ENCODE peak calls at places on chromosome 7, in nine cellular contexts. One of them, this sample, is unnamed.

GRCh38 chr7:27128034-27128433 is 2.5 kb downstream of the HOXA4 start:
- DNase-seq in SK-N-SH: no peak
- DNase-seq in endothelial cell of umbilical vein: no peak
- DNase-seq in H1: no peak
- DNase-seq in HCT116: no peak
- DNase-seq in K562: no peak
- DNase-seq in HepG2: no peak
- DNase-seq in A549: no peak
- DNase-seq in GM12878: no peak
- DNase-seq in this sample: no peak

GRCh38 chr7:43954524-43955228 is 28.4 kb downstream of the UBE2D4 start:
- DNase-seq in A549: peak
- DNase-seq in SK-N-SH: peak
- DNase-seq in HCT116: peak
- DNase-seq in H1: peak
- DNase-seq in HepG2: peak
- DNase-seq in GM12878: peak
- DNase-seq in K562: peak
- DNase-seq in endothelial cell of umbilical vein: peak
- DNase-seq in this sample: peak

GRCh38 chr7:154873722-154874121 is 129.2 kb downstream of the PAXIP1 start:
- DNase-seq in endothelial cell of umbilical vein: no peak
- DNase-seq in SK-N-SH: no peak
- DNase-seq in H1: no peak
- DNase-seq in HCT116: no peak
- DNase-seq in K562: no peak
- DNase-seq in A549: no peak
- DNase-seq in GM12878: no peak
- DNase-seq in HepG2: no peak
- DNase-seq in this sample: no peak

GRCh38 chr7:5226921-5227785 is 37.1 kb downstream of the WIPI2 start:
- DNase-seq in SK-N-SH: no peak
- DNase-seq in HCT116: no peak
- DNase-seq in A549: no peak
- DNase-seq in HepG2: no peak
- DNase-seq in GM12878: no peak
- DNase-seq in K562: no peak
- DNase-seq in endothelial cell of umbilical vein: no peak
- DNase-seq in H1: no peak
- DNase-seq in this sample: no peak

GRCh38 chr7:130332259-130333053 is 12.2 kb upstream of the CPA5 start:
- DNase-seq in A549: no peak
- DNase-seq in GM12878: no peak
- DNase-seq in K562: no peak
- DNase-seq in endothelial cell of umbilical vein: no peak
- DNase-seq in SK-N-SH: no peak
- DNase-seq in HCT116: no peak
- DNase-seq in HepG2: no peak
- DNase-seq in H1: no peak
- DNase-seq in this sample: no peak

GRCh38 chr7:151107882-151108281 is 21.6 kb downstream of the AGAP3 start:
- DNase-seq in GM12878: no peak
- DNase-seq in H1: no peak
- DNase-seq in HCT116: no peak
- DNase-seq in K562: no peak
- DNase-seq in SK-N-SH: no peak
- DNase-seq in endothelial cell of umbilical vein: no peak
- DNase-seq in HepG2: no peak
- DNase-seq in A549: no peak
- DNase-seq in this sample: no peak

GRCh38 chr7:87199700-87200450 is 19.7 kb downstream of the TMEM243 start:
- DNase-seq in H1: no peak
- DNase-seq in A549: no peak
- DNase-seq in endothelial cell of umbilical vein: peak
- DNase-seq in K562: no peak
- DNase-seq in SK-N-SH: no peak
- DNase-seq in HCT116: no peak
- DNase-seq in HepG2: no peak
- DNase-seq in GM12878: no peak
- DNase-seq in this sample: no peak

GRCh38 chr7:111138196-111138569 is 47.3 kb downstream of the LRRN3 start:
- DNase-seq in HepG2: no peak
- DNase-seq in A549: no peak
- DNase-seq in K562: peak
- DNase-seq in H1: no peak
- DNase-seq in HCT116: peak
- DNase-seq in GM12878: peak
- DNase-seq in SK-N-SH: no peak
- DNase-seq in endothelial cell of umbilical vein: peak
- DNase-seq in this sample: peak

GRCh38 chr7:7099584-7100014 is 82.7 kb upstream of the C1GALT1 start:
- DNase-seq in A549: peak
- DNase-seq in endothelial cell of umbilical vein: peak
- DNase-seq in H1: peak
- DNase-seq in HepG2: peak
- DNase-seq in K562: peak
- DNase-seq in GM12878: no peak
- DNase-seq in SK-N-SH: no peak
- DNase-seq in HCT116: peak
- DNase-seq in this sample: peak

GRCh38 chr7:28083159-28083997 is 97.2 kb downstream of the JAZF1 start:
- DNase-seq in endothelial cell of umbilical vein: no peak
- DNase-seq in HepG2: no peak
- DNase-seq in HCT116: no peak
- DNase-seq in GM12878: no peak
- DNase-seq in SK-N-SH: no peak
- DNase-seq in K562: no peak
- DNase-seq in A549: no peak
- DNase-seq in H1: no peak
- DNase-seq in this sample: peak

GRCh38 chr7:55020481-55020871 is 1.7 kb downstream of the EGFR start:
- DNase-seq in K562: no peak
- DNase-seq in endothelial cell of umbilical vein: no peak
- DNase-seq in H1: no peak
- DNase-seq in A549: peak
- DNase-seq in GM12878: no peak
- DNase-seq in HepG2: no peak
- DNase-seq in HCT116: no peak
- DNase-seq in SK-N-SH: no peak
- DNase-seq in this sample: no peak

GRCh38 chr7:20307119-20307518 is 23.6 kb upstream of the ITGB8 start:
- DNase-seq in GM12878: peak
- DNase-seq in HepG2: no peak
- DNase-seq in HCT116: no peak
- DNase-seq in SK-N-SH: no peak
- DNase-seq in endothelial cell of umbilical vein: peak
- DNase-seq in A549: no peak
- DNase-seq in K562: peak
- DNase-seq in H1: no peak
- DNase-seq in this sample: no peak

GRCh38 chr7:140923358-140924006 is 1.2 kb downstream of the BRAF start:
- DNase-seq in A549: no peak
- DNase-seq in HCT116: no peak
- DNase-seq in H1: no peak
- DNase-seq in K562: peak
- DNase-seq in HepG2: no peak
- DNase-seq in GM12878: no peak
- DNase-seq in SK-N-SH: peak
- DNase-seq in endothelial cell of umbilical vein: peak
- DNase-seq in this sample: peak

GRCh38 chr7:151736403-151736909 is 140.5 kb downstream of the PRKAG2 start:
- DNase-seq in endothelial cell of umbilical vein: peak
- DNase-seq in GM12878: no peak
- DNase-seq in H1: peak
- DNase-seq in SK-N-SH: peak
- DNase-seq in K562: peak
- DNase-seq in HepG2: peak
- DNase-seq in A549: peak
- DNase-seq in HCT116: peak
- DNase-seq in this sample: no peak

DNA sequence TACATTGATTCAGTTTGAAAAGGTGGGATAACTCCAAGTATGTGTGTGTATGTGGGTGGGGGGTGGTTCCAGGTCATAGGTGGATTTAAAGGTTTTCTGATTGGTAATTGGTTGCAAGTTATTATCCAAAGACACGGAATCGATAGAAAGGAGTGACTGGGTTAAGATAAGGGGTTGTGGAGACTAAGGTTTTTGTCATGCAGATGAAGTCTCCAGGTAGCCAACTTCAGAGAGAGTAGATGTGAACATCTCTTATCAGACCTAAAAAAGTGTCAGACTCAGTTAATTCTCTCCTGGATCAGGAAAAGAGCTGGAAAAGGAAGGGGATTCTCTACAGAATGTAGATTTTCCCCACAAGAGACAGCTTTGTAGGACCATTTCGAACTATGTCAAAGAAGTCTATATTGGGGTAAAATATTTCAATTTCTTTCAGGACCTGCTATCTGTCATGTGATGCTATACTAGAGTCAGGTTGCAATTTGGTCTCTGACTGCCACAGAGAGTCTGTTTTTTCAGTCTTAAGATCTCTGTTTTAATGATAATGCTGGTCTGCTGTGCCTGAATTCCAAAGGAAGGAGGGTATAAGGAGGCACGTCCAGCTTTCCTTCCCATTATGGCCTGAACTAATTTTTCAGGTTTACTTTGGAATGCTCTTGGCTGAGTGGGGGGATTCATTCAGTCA is 3.6 kb downstream of the C7orf57 start:
- DNase-seq in SK-N-SH: no peak
- DNase-seq in H1: no peak
- DNase-seq in A549: no peak
- DNase-seq in HCT116: no peak
- DNase-seq in HepG2: no peak
- DNase-seq in endothelial cell of umbilical vein: no peak
- DNase-seq in GM12878: no peak
- DNase-seq in K562: no peak
- DNase-seq in this sample: no peak
- H3K4me3 ChIP-seq in SK-N-SH: no peak
- H3K4me3 ChIP-seq in H1: no peak
- H3K4me3 ChIP-seq in A549: no peak
- H3K4me3 ChIP-seq in HCT116: no peak
- H3K4me3 ChIP-seq in HepG2: no peak
- H3K4me3 ChIP-seq in endothelial cell of umbilical vein: no peak
- H3K4me3 ChIP-seq in GM12878: no peak
- H3K4me3 ChIP-seq in K562: no peak
- H3K4me3 ChIP-seq in this sample: no peak

GRCh38 chr7:12152196-12152918 is 58.7 kb upstream of the TMEM106B start:
- DNase-seq in HepG2: no peak
- DNase-seq in SK-N-SH: peak
- DNase-seq in K562: no peak
- DNase-seq in H1: no peak
- DNase-seq in GM12878: no peak
- DNase-seq in A549: no peak
- DNase-seq in endothelial cell of umbilical vein: no peak
- DNase-seq in HCT116: no peak
- DNase-seq in this sample: no peak

DNA sequence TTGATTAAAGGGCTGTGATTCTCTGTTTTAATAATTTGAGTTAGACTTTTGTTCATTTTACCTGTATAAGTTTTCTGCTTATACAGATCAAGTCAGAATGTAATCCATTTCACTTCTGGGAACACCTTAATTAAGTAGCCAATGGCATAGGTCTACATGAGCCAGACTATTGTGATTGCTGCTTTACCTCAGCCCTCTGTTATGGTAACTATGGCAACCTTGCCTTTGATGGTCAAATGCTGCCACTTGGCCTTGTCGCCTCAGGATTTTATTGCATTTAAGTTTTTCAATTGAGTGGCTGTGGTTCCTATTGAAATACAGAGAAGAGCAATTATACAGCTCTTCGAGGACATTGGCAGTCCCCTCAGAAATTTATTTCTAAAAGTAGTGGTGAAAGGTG is 64.3 kb upstream of the TMEM106B start:
- DNase-seq in HepG2: no peak
- DNase-seq in HCT116: no peak
- DNase-seq in K562: no peak
- DNase-seq in A549: no peak
- DNase-seq in GM12878: no peak
- DNase-seq in H1: no peak
- DNase-seq in SK-N-SH: no peak
- DNase-seq in endothelial cell of umbilical vein: no peak
- DNase-seq in this sample: no peak
- TF ChIP-seq MAX in HepG2: no peak
- TF ChIP-seq MAX in HCT116: no peak
- TF ChIP-seq MAX in K562: no peak
- TF ChIP-seq MAX in A549: no peak
- TF ChIP-seq MAX in GM12878: no peak
- TF ChIP-seq MAX in H1: no peak
- TF ChIP-seq MAX in SK-N-SH: no peak
- TF ChIP-seq MAX in endothelial cell of umbilical vein: no peak
- TF ChIP-seq MAX in this sample: no peak

DNA sequence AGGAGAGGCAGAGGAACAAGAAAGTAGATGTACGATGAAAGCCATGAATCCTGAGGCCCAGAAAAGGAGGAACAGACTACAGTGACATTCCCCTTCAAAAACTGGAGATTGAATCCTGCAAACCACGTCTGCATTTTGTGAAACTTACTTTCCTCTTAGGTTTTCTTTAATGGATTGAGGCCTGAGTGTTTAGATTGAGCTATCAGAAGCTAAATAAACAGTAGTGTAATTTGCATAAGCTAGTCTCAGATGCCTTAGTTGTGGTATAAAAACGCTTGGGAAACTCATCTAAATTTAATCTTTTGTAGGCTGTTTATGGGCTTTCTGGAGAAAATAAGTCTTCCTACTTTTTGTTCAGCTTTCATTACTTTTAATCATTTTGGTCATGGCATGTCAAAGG is 94.8 kb upstream of the HDAC9 start:
- DNase-seq in HepG2: no peak
- DNase-seq in K562: no peak
- DNase-seq in GM12878: no peak
- DNase-seq in HCT116: no peak
- DNase-seq in endothelial cell of umbilical vein: no peak
- DNase-seq in SK-N-SH: no peak
- DNase-seq in A549: no peak
- DNase-seq in H1: no peak
- DNase-seq in this sample: no peak
- H3K4me3 ChIP-seq in HepG2: no peak
- H3K4me3 ChIP-seq in K562: no peak
- H3K4me3 ChIP-seq in GM12878: no peak
- H3K4me3 ChIP-seq in HCT116: no peak
- H3K4me3 ChIP-seq in endothelial cell of umbilical vein: no peak
- H3K4me3 ChIP-seq in SK-N-SH: no peak
- H3K4me3 ChIP-seq in A549: no peak
- H3K4me3 ChIP-seq in H1: no peak
- H3K4me3 ChIP-seq in this sample: no peak

DNA sequence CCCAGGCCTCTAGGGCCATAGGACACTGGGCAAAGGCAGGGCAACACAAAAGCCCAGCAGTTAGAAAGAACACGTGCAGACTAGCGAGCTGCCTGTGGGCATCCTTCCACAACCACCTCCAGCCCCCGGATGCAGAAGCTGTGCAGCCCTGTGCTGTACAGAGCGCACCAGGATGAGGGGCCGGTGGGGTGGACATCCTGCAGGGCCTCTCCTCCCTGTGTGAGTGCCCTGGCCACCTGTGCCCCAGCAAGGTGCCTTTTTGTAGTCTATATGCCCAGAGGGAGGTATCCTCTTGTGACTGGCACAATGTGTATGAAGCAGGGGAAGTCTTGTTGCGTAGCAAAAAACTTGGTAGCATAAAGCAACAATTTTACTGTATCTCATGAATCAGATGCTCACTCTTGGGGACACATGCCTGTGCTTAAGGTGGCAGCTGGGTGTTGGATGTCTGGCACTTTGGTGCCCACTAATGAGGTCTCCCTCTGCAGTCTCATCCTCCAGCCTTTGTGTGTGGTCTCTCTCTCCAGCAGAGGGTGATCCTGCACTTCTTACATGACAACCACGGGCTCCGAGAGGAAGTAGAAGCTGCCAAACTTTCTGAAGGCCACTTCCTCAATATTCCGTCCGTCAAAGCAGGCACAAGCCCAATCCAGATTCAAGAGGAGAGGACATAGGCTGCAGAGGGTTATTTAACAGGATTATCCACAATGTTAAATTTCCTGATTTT is 8.7 kb downstream of the NCAPG2 start:
- DNase-seq in HCT116: peak
- DNase-seq in K562: peak
- DNase-seq in endothelial cell of umbilical vein: peak
- DNase-seq in A549: peak
- DNase-seq in SK-N-SH: peak
- DNase-seq in H1: no peak
- DNase-seq in HepG2: peak
- DNase-seq in GM12878: peak
- DNase-seq in this sample: peak
- TF ChIP-seq MAX in HCT116: no peak
- TF ChIP-seq MAX in K562: no peak
- TF ChIP-seq MAX in endothelial cell of umbilical vein: no peak
- TF ChIP-seq MAX in A549: no peak
- TF ChIP-seq MAX in SK-N-SH: no peak
- TF ChIP-seq MAX in H1: no peak
- TF ChIP-seq MAX in HepG2: no peak
- TF ChIP-seq MAX in GM12878: no peak
- TF ChIP-seq MAX in this sample: peak